ENCODE peak calls at places on chromosome X, in four cellular contexts. One of them, this sample, is unnamed. For H3K9me3 and H3K4me1, the result is how much of the 10 kb centered on the place peaks cover.

GRCh38 chrX:80808854-80809493 is 703 bp downstream of the BRWD3 start:
- DNase-seq in lower lobe of right lung: no peak
- DNase-seq in HepG2: no peak
- DNase-seq in left ventricle myocardium inferior: no peak
- DNase-seq in this sample: no peak

GRCh38 chrX:150085881-150086280 is 147.6 kb upstream of the EOLA2 start:
- DNase-seq in left ventricle myocardium inferior: no peak
- DNase-seq in HepG2: no peak
- DNase-seq in lower lobe of right lung: no peak
- DNase-seq in this sample: no peak

GRCh38 chrX:111353810-111354209 is 58.2 kb downstream of the DCX start:
- DNase-seq in HepG2: no peak
- DNase-seq in lower lobe of right lung: no peak
- DNase-seq in left ventricle myocardium inferior: no peak
- DNase-seq in this sample: no peak

GRCh38 chrX:152638443-152638904 is 779 bp downstream of the GABRQ start:
- DNase-seq in HepG2: no peak
- DNase-seq in lower lobe of right lung: no peak
- DNase-seq in left ventricle myocardium inferior: no peak
- DNase-seq in this sample: no peak

GRCh38 chrX:23503835-23504539 is 163.3 kb upstream of the PRDX4 start:
- DNase-seq in lower lobe of right lung: peak
- DNase-seq in left ventricle myocardium inferior: peak
- DNase-seq in HepG2: peak
- DNase-seq in this sample: no peak

GRCh38 chrX:35841872-35842271 is 43.7 kb downstream of the MAGEB16 start:
- DNase-seq in HepG2: no peak
- DNase-seq in left ventricle myocardium inferior: no peak
- DNase-seq in lower lobe of right lung: no peak
- DNase-seq in this sample: no peak

GRCh38 chrX:123860983-123861382 is 1.1 kb downstream of the XIAP start:
- DNase-seq in HepG2: no peak
- DNase-seq in lower lobe of right lung: no peak
- DNase-seq in left ventricle myocardium inferior: no peak
- DNase-seq in this sample: no peak

GRCh38 chrX:91081873-91082272 is 352.8 kb upstream of the PABPC5 start:
- DNase-seq in HepG2: no peak
- DNase-seq in left ventricle myocardium inferior: no peak
- DNase-seq in lower lobe of right lung: no peak
- DNase-seq in this sample: no peak

GRCh38 chrX:79630033-79631009 is 263.2 kb upstream of the ITM2A start:
- DNase-seq in left ventricle myocardium inferior: no peak
- DNase-seq in lower lobe of right lung: no peak
- DNase-seq in HepG2: no peak
- DNase-seq in this sample: no peak

GRCh38 chrX:84064164-84064563 is 123.8 kb downstream of the RPS6KA6 start:
- DNase-seq in left ventricle myocardium inferior: no peak
- DNase-seq in HepG2: no peak
- DNase-seq in lower lobe of right lung: no peak
- DNase-seq in this sample: no peak

GRCh38 chrX:149638860-149639259 is 7.3 kb upstream of the TMEM185A start:
- DNase-seq in left ventricle myocardium inferior: no peak
- DNase-seq in lower lobe of right lung: no peak
- DNase-seq in HepG2: no peak
- DNase-seq in this sample: no peak

GRCh38 chrX:13094780-13095425 is 50.5 kb upstream of the FAM9C start:
- DNase-seq in HepG2: no peak
- DNase-seq in lower lobe of right lung: no peak
- DNase-seq in left ventricle myocardium inferior: peak
- DNase-seq in this sample: no peak

GRCh38 chrX:13899607-13900006 is 82.7 kb upstream of the GPM6B start:
- DNase-seq in HepG2: no peak
- DNase-seq in lower lobe of right lung: no peak
- DNase-seq in left ventricle myocardium inferior: no peak
- DNase-seq in this sample: no peak

GRCh38 chrX:123835661-123836371 is 24.0 kb upstream of the XIAP start:
- DNase-seq in lower lobe of right lung: no peak
- DNase-seq in left ventricle myocardium inferior: no peak
- DNase-seq in HepG2: no peak
- DNase-seq in this sample: no peak

GRCh38 chrX:120736989-120737388 is 107.1 kb upstream of the C1GALT1C1 start:
- DNase-seq in lower lobe of right lung: no peak
- DNase-seq in left ventricle myocardium inferior: no peak
- DNase-seq in HepG2: no peak
- DNase-seq in this sample: no peak

GRCh38 chrX:102604327-102604726 is 5.0 kb downstream of the ARMCX5 start:
- DNase-seq in HepG2: no peak
- DNase-seq in lower lobe of right lung: no peak
- DNase-seq in left ventricle myocardium inferior: no peak
- DNase-seq in this sample: no peak

GRCh38 chrX:38754102-38754790 is 47.0 kb upstream of the MID1IP1 start:
- DNase-seq in lower lobe of right lung: no peak
- DNase-seq in left ventricle myocardium inferior: no peak
- DNase-seq in HepG2: peak
- DNase-seq in this sample: no peak

GRCh38 chrX:40755291-40756249 is 20.2 kb upstream of the MED14 start:
- DNase-seq in left ventricle myocardium inferior: peak
- DNase-seq in HepG2: no peak
- DNase-seq in lower lobe of right lung: no peak
- DNase-seq in this sample: no peak

GRCh38 chrX:40099046-40099968 is 1.5 kb upstream of the BCOR start:
- DNase-seq in left ventricle myocardium inferior: peak
- DNase-seq in lower lobe of right lung: peak
- DNase-seq in HepG2: no peak
- DNase-seq in this sample: no peak

GRCh38 chrX:120136128-120136527 is 20.4 kb upstream of the RHOXF1 start:
- DNase-seq in lower lobe of right lung: no peak
- DNase-seq in HepG2: no peak
- DNase-seq in left ventricle myocardium inferior: no peak
- DNase-seq in this sample: no peak

GRCh38 chrX:7127058-7127457 is 20.5 kb upstream of the STS start:
- DNase-seq in HepG2: no peak
- DNase-seq in lower lobe of right lung: no peak
- DNase-seq in left ventricle myocardium inferior: no peak
- DNase-seq in this sample: no peak

GRCh38 chrX:138858438-138858837 is 146.9 kb upstream of the FGF13 start:
- DNase-seq in HepG2: no peak
- DNase-seq in lower lobe of right lung: no peak
- DNase-seq in left ventricle myocardium inferior: no peak
- DNase-seq in this sample: no peak

GRCh38 chrX:103254171-103254824 is 657 bp downstream of the TCEAL8 start:
- DNase-seq in HepG2: peak
- DNase-seq in lower lobe of right lung: peak
- DNase-seq in left ventricle myocardium inferior: peak
- DNase-seq in this sample: no peak

GRCh38 chrX:130834149-130834548 is 68.9 kb downstream of the ENOX2 start:
- DNase-seq in left ventricle myocardium inferior: no peak
- DNase-seq in HepG2: no peak
- DNase-seq in lower lobe of right lung: no peak
- DNase-seq in this sample: no peak

GRCh38 chrX:129706395-129707072 is 32.2 kb upstream of the XPNPEP2 start:
- DNase-seq in left ventricle myocardium inferior: peak
- DNase-seq in HepG2: no peak
- DNase-seq in lower lobe of right lung: no peak
- DNase-seq in this sample: no peak

GRCh38 chrX:18271725-18272124 is 51.0 kb upstream of the BEND2 start:
- DNase-seq in HepG2: no peak
- DNase-seq in left ventricle myocardium inferior: no peak
- DNase-seq in lower lobe of right lung: no peak
- DNase-seq in this sample: no peak

GRCh38 chrX:24945009-24945408 is 70.8 kb downstream of the ARX start:
- DNase-seq in HepG2: no peak
- DNase-seq in lower lobe of right lung: no peak
- DNase-seq in left ventricle myocardium inferior: no peak
- DNase-seq in this sample: no peak

GRCh38 chrX:73262991-73263390 is 48.3 kb upstream of the NAP1L2 start:
- DNase-seq in left ventricle myocardium inferior: no peak
- DNase-seq in HepG2: peak
- DNase-seq in lower lobe of right lung: no peak
- DNase-seq in this sample: no peak

GRCh38 chrX:129641941-129642340 is 12.8 kb downstream of the APLN start:
- DNase-seq in HepG2: no peak
- DNase-seq in left ventricle myocardium inferior: no peak
- DNase-seq in lower lobe of right lung: no peak
- DNase-seq in this sample: no peak

GRCh38 chrX:17266171-17266570 is 108.8 kb upstream of the NHS start:
- DNase-seq in left ventricle myocardium inferior: no peak
- DNase-seq in lower lobe of right lung: no peak
- DNase-seq in HepG2: no peak
- DNase-seq in this sample: no peak

GRCh38 chrX:42366181-42366580 is 411.8 kb downstream of the PPP1R2C start:
- DNase-seq in lower lobe of right lung: no peak
- DNase-seq in HepG2: no peak
- DNase-seq in left ventricle myocardium inferior: no peak
- DNase-seq in this sample: no peak

GRCh38 chrX:48508400-48509244 is at the start of gene PORCN:
- DNase-seq in lower lobe of right lung: peak
- DNase-seq in HepG2: peak
- DNase-seq in left ventricle myocardium inferior: peak
- DNase-seq in this sample: peak

GRCh38 chrX:119502727-119503483 is 34.7 kb downstream of the SLC25A5 start:
- DNase-seq in HepG2: peak
- DNase-seq in lower lobe of right lung: peak
- DNase-seq in left ventricle myocardium inferior: no peak
- DNase-seq in this sample: no peak

GRCh38 chrX:39912126-39912525 is 185.6 kb downstream of the BCOR start:
- DNase-seq in lower lobe of right lung: no peak
- DNase-seq in left ventricle myocardium inferior: no peak
- DNase-seq in HepG2: no peak
- DNase-seq in this sample: no peak

GRCh38 chrX:152817082-152817744 is 13.3 kb downstream of the CETN2 start:
- DNase-seq in left ventricle myocardium inferior: no peak
- DNase-seq in lower lobe of right lung: no peak
- DNase-seq in HepG2: no peak
- DNase-seq in this sample: no peak

GRCh38 chrX:150517303-150517896 is 51.0 kb upstream of the MTM1 start:
- DNase-seq in left ventricle myocardium inferior: no peak
- DNase-seq in lower lobe of right lung: no peak
- DNase-seq in HepG2: no peak
- DNase-seq in this sample: no peak

GRCh38 chrX:13110427-13111324 is 66.3 kb upstream of the FAM9C start:
- DNase-seq in HepG2: no peak
- DNase-seq in left ventricle myocardium inferior: peak
- DNase-seq in lower lobe of right lung: no peak
- DNase-seq in this sample: no peak

GRCh38 chrX:16666541-16666940 is 16.6 kb downstream of the S100G start:
- DNase-seq in lower lobe of right lung: no peak
- DNase-seq in left ventricle myocardium inferior: no peak
- DNase-seq in HepG2: no peak
- DNase-seq in this sample: no peak

GRCh38 chrX:41720125-41720780 is 3.7 kb upstream of the GPR82 start:
- DNase-seq in left ventricle myocardium inferior: no peak
- DNase-seq in lower lobe of right lung: no peak
- DNase-seq in HepG2: no peak
- DNase-seq in this sample: no peak

DNA sequence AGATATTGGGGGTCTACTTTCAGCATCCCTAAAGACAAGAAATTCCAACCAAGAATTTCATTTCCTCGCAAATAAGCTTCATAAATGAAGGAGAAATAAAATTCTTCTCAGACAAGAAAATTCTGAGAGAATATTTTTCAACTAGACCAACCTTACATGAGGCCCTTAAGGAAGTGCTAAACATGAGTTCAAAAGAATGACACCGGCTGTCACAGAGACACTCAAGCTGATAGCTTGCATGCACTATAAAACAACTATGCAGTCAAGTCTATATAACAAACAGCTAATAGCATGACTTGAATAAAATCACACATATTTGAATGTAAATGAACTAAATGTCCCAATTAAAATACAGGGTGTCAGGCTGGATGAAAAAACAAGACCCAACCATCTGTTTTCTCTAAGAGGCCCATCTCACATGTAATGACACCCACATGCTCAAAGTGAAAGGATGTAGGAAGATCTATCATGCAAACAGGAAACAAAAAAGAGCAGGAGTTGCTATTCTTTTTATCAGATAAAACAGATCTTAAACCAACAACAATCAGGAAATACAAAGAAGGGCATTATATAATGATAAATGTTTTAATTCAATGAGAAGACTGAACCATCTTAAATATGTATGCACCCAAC is 27.2 kb downstream of the FAAH2 start:
- DNase-seq in left ventricle myocardium inferior: no peak
- DNase-seq in HepG2: no peak
- DNase-seq in lower lobe of right lung: no peak
- DNase-seq in this sample: no peak
- H3K9me3 ChIP-seq in left ventricle myocardium inferior: under half
- H3K9me3 ChIP-seq in HepG2: under half
- H3K9me3 ChIP-seq in lower lobe of right lung: under half
- H3K9me3 ChIP-seq in this sample: under half

GRCh38 chrX:44906542-44906941 is 33.6 kb downstream of the KDM6A start:
- DNase-seq in left ventricle myocardium inferior: no peak
- DNase-seq in HepG2: no peak
- DNase-seq in lower lobe of right lung: no peak
- DNase-seq in this sample: no peak
- H3K4me1 ChIP-seq in left ventricle myocardium inferior: under half
- H3K4me1 ChIP-seq in HepG2: half or more
- H3K4me1 ChIP-seq in lower lobe of right lung: under half
- H3K4me1 ChIP-seq in this sample: under half

GRCh38 chrX:63917296-63917695 is 132.3 kb upstream of the ARHGEF9 start:
- DNase-seq in lower lobe of right lung: no peak
- DNase-seq in left ventricle myocardium inferior: no peak
- DNase-seq in HepG2: no peak
- DNase-seq in this sample: no peak
- H3K9me3 ChIP-seq in lower lobe of right lung: under half
- H3K9me3 ChIP-seq in left ventricle myocardium inferior: under half
- H3K9me3 ChIP-seq in HepG2: half or more
- H3K9me3 ChIP-seq in this sample: under half

DNA sequence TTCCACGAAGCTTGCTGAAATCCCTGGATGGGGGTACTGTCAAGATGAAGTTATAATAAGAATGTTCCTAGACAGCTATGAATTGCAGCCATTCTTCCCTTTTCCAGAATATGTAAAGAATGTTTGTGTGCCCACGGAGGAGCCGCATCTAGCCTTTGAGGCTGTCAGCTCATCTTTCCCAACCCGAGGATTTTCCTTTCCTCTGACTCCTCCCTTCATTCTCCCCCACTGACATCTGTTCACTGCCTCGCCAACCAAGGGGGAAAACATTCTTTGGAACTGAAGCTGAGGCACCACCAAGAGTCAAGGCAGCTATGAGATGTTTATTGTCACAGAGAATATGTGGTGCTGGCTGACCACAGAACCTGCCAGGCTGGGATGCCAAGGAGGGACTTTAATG is 8.8 kb downstream of the NHSL2 start:
- DNase-seq in lower lobe of right lung: no peak
- DNase-seq in left ventricle myocardium inferior: no peak
- DNase-seq in HepG2: no peak
- DNase-seq in this sample: no peak
- H3K4me1 ChIP-seq in lower lobe of right lung: under half
- H3K4me1 ChIP-seq in left ventricle myocardium inferior: under half
- H3K4me1 ChIP-seq in HepG2: under half
- H3K4me1 ChIP-seq in this sample: under half

GRCh38 chrX:20431486-20431885 is 164.8 kb upstream of the RPS6KA3 start:
- DNase-seq in lower lobe of right lung: no peak
- DNase-seq in left ventricle myocardium inferior: no peak
- DNase-seq in HepG2: peak
- DNase-seq in this sample: no peak
- H3K9me3 ChIP-seq in lower lobe of right lung: under half
- H3K9me3 ChIP-seq in left ventricle myocardium inferior: under half
- H3K9me3 ChIP-seq in HepG2: under half
- H3K9me3 ChIP-seq in this sample: under half